ENCODE peak calls at places on chromosome 19, in six cellular contexts. R is T follicular helper cell; E is breast epithelium; Y is cardiac fibroblast; U is stimulated activated CD4-positive, alpha-beta T cell treated with anti-CD3 and anti-CD28 coated beads, Interleukin-4, amount 100 ng/mL, for 24 hours; D is uterus. V is an unnamed sample.

GRCh38 chr19:5038631-5039271 is 69.8 kb downstream of the KDM4B start:
- DNase-seq in R (no peak), E (no peak), Y (peak; percentile 38), U (no peak), D (no peak), V (peak; percentile 35)

GRCh38 chr19:32437096-32437495 is 31.5 kb downstream of the DPY19L3 start:
- DNase-seq in R (no peak), E (no peak), Y (no peak), U (no peak), D (no peak), V (no peak)

GRCh38 chr19:13807421-13808021 is 12.3 kb downstream of the ZSWIM4 start:
- DNase-seq in R (no peak), E (no peak), Y (no peak), U (no peak), D (no peak), V (no peak)

GRCh38 chr19:31152906-31153305 is 196.3 kb downstream of the TSHZ3 start:
- DNase-seq in R (no peak), E (no peak), Y (no peak), U (no peak), D (no peak), V (no peak)

GRCh38 chr19:28563964-28564914 is 648.7 kb downstream of the UQCRFS1 start:
- DNase-seq in R (no peak), E (no peak), Y (no peak), U (no peak), D (no peak), V (no peak)

GRCh38 chr19:14514215-14514871 is 3.9 kb downstream of the DNAJB1 start:
- DNase-seq in R (no peak), E (no peak), Y (no peak), U (no peak), D (no peak), V (no peak)

GRCh38 chr19:41861098-41861768 is 1.2 kb downstream of the RPS19 start:
- DNase-seq in R (no peak), E (no peak), Y (no peak), U (no peak), D (no peak), V (no peak)

GRCh38 chr19:38657633-38658222 is 10.3 kb downstream of the ACTN4 start:
- DNase-seq in R (no peak), E (no peak), Y (peak; percentile 91), U (peak; percentile 21), D (no peak), V (no peak)

GRCh38 chr19:41588497-41589209 is 12.7 kb downstream of the CEACAM21 start:
- DNase-seq in R (no peak), E (no peak), Y (peak; percentile 49), U (no peak), D (no peak), V (no peak)

GRCh38 chr19:2051771-2052704 is 994 bp upstream of the MKNK2 start:
- DNase-seq in R (peak; percentile 50), E (no peak), Y (no peak), U (peak; percentile 37), D (peak; percentile 74), V (no peak)

GRCh38 chr19:9621156-9622037 is at the start of gene ZNF561:
- DNase-seq in R (peak; percentile 82), E (peak; percentile 85), Y (peak; percentile 91), U (peak; percentile 89), D (peak; percentile 81), V (peak; percentile 85)

GRCh38 chr19:11293468-11294389 is 2.2 kb upstream of the TSPAN16 start:
- DNase-seq in R (peak; percentile 64), E (peak; percentile 93), Y (peak; percentile 97), U (peak; percentile 83), D (peak; percentile 97), V (peak; percentile 91)

GRCh38 chr19:33430674-33431277 is 57.3 kb downstream of the CEBPG start:
- DNase-seq in R (peak; percentile 50), E (peak; percentile 76), Y (peak; percentile 73), U (peak; percentile 63), D (peak; percentile 35), V (peak; percentile 69)

GRCh38 chr19:6718741-6719539 is 1.5 kb downstream of the C3 start:
- DNase-seq in R (no peak), E (no peak), Y (peak; percentile 71), U (peak; percentile 20), D (no peak), V (no peak)

GRCh38 chr19:38849746-38850230 is at the start of gene HNRNPL:
- DNase-seq in R (no peak), E (peak; percentile 100), Y (no peak), U (no peak), D (peak; percentile 99), V (no peak)

GRCh38 chr19:10120538-10121198 is 969 bp upstream of the EIF3G start:
- DNase-seq in R (no peak), E (no peak), Y (peak; percentile 99), U (no peak), D (peak; percentile 28), V (no peak)

GRCh38 chr19:4538601-4538954 is 1.3 kb downstream of the LRG1 start:
- DNase-seq in R (no peak), E (no peak), Y (no peak), U (no peak), D (no peak), V (no peak)

GRCh38 chr19:47143322-47144073 is 12.9 kb downstream of the SAE1 start:
- DNase-seq in R (no peak), E (no peak), Y (no peak), U (no peak), D (no peak), V (no peak)

GRCh38 chr19:44623626-44624025 is 10.3 kb downstream of the IGSF23 start:
- DNase-seq in R (no peak), E (no peak), Y (no peak), U (no peak), D (no peak), V (no peak)

V was measured in H4.